ENCODE peak calls at places on chromosomes 16 and 17, in eight cellular contexts. P, N, Q, D, I, F, L and E are unnamed samples. For H3K27me3, the result is how much of the 10 kb centered on the place peaks cover.

GRCh38 chr17:39653662-39654331 is 11.4 kb upstream of the TCAP start:
- DNase-seq in Q (peak), D (no peak), L (peak), I (peak), N (no peak), P (peak), F (peak), E (peak)

GRCh38 chr17:52178013-52178412 is 19.5 kb upstream of the CA10 start:
- DNase-seq in I (no peak), Q (no peak), L (no peak), F (no peak), N (no peak), D (no peak), P (no peak), E (no peak)

GRCh38 chr16:64459821-64460220 is 662.0 kb downstream of the CDH11 start:
- DNase-seq in N (no peak), D (no peak), F (no peak), I (peak), P (no peak), Q (no peak), L (peak), E (peak)

GRCh38 chr16:53404959-53405358 is 29.3 kb upstream of the RBL2 start:
- DNase-seq in D (no peak), N (no peak), Q (no peak), P (no peak), L (no peak), I (no peak), F (no peak), E (no peak)

GRCh38 chr17:13557077-13557476 is 44.7 kb downstream of the HS3ST3A1 start:
- DNase-seq in D (no peak), L (peak), N (no peak), P (no peak), F (no peak), Q (no peak), I (no peak), E (no peak)

GRCh38 chr17:34883106-34884000 is 77.9 kb downstream of the CCT6B start:
- DNase-seq in P (no peak), Q (no peak), I (no peak), D (no peak), F (peak), N (peak), L (no peak), E (no peak)

GRCh38 chr16:89900885-89901284 is 17.8 kb upstream of the MC1R start:
- DNase-seq in N (no peak), P (no peak), L (no peak), Q (no peak), F (no peak), D (no peak), I (no peak), E (peak)

GRCh38 chr17:68053237-68054030 is 17.9 kb downstream of the KPNA2 start:
- DNase-seq in Q (no peak), F (no peak), P (no peak), N (no peak), D (no peak), I (peak), L (peak), E (peak)

GRCh38 chr16:52611817-52612673 is 65.1 kb upstream of the TOX3 start:
- DNase-seq in P (no peak), I (no peak), Q (no peak), N (no peak), D (no peak), L (no peak), F (no peak), E (no peak)

GRCh38 chr17:39925282-39926134 is 1.9 kb downstream of the ORMDL3 start:
- DNase-seq in P (no peak), L (no peak), D (no peak), F (peak), I (no peak), Q (no peak), N (no peak), E (no peak)

GRCh38 chr16:88337021-88337420 is 45.7 kb upstream of the ZNF469 start:
- DNase-seq in F (no peak), P (no peak), Q (no peak), L (peak), I (no peak), D (no peak), N (no peak), E (peak)

GRCh38 chr17:44947461-44948314 is at the start of gene KIF18B:
- DNase-seq in I (peak), F (peak), L (peak), N (peak), P (peak), Q (peak), D (peak), E (peak)

GRCh38 chr17:2718150-2718938 is 6.8 kb upstream of the CLUH start:
- DNase-seq in F (no peak), P (no peak), Q (no peak), I (no peak), L (no peak), N (no peak), D (no peak), E (no peak)

GRCh38 chr17:45184144-45184543 is 22.5 kb downstream of the HEXIM2 start:
- DNase-seq in N (no peak), P (no peak), L (no peak), F (no peak), Q (no peak), D (no peak), I (no peak), E (no peak)

GRCh38 chr16:88512728-88513674 is 57.2 kb upstream of the ZC3H18 start:
- DNase-seq in I (no peak), F (no peak), P (no peak), D (no peak), Q (peak), L (no peak), N (no peak), E (no peak)

GRCh38 chr17:22512997-22513538 is 820.7 kb downstream of the KCNJ18 start:
- DNase-seq in D (no peak), F (no peak), I (no peak), Q (peak), N (no peak), L (no peak), P (no peak), E (no peak)

GRCh38 chr16:31071861-31072260 is 2.2 kb downstream of the ZNF668 start:
- DNase-seq in N (peak), D (no peak), Q (no peak), I (no peak), F (no peak), L (peak), P (no peak), E (peak)

GRCh38 chr16:29784901-29785500 is 5.5 kb upstream of the KIF22 start:
- DNase-seq in P (peak), F (peak), I (peak), D (peak), L (peak), Q (no peak), N (peak), E (peak)

GRCh38 chr16:67560827-67561342 is 1.4 kb upstream of the CTCF start:
- DNase-seq in D (no peak), I (no peak), L (no peak), P (no peak), N (no peak), Q (no peak), F (no peak), E (no peak)

GRCh38 chr16:89711601-89712475 is 8.9 kb downstream of the VPS9D1 start:
- DNase-seq in D (no peak), Q (peak), P (peak), F (peak), L (peak), I (no peak), N (peak), E (no peak)

GRCh38 chr17:80813318-80813717 is 178.3 kb upstream of the CHMP6 start:
- DNase-seq in Q (no peak), D (no peak), P (no peak), I (no peak), F (no peak), L (no peak), N (no peak), E (no peak)

GRCh38 chr17:66351053-66351452 is 48.6 kb downstream of the PRKCA start:
- DNase-seq in I (peak), Q (no peak), L (no peak), F (no peak), D (no peak), N (no peak), P (no peak), E (peak)

GRCh38 chr16:71845639-71846431 is at the start of gene ATXN1L:
- DNase-seq in Q (peak), P (peak), F (peak), D (peak), N (peak), L (peak), I (peak), E (peak)

GRCh38 chr16:84182104-84182503 is 4.8 kb downstream of the TAF1C start:
- DNase-seq in F (no peak), Q (no peak), I (no peak), L (no peak), N (no peak), P (no peak), D (no peak), E (no peak)

GRCh38 chr16:87541882-87542234 is 49.0 kb upstream of the ZCCHC14 start:
- DNase-seq in N (no peak), Q (no peak), I (no peak), L (peak), P (no peak), F (no peak), D (no peak), E (peak)

GRCh38 chr16:84933774-84934571 is 77.4 kb downstream of the ZDHHC7 start:
- DNase-seq in Q (peak), F (no peak), N (no peak), I (peak), D (no peak), P (no peak), L (no peak), E (peak)

GRCh38 chr16:14263011-14263410 is 191.9 kb downstream of the MRTFB start:
- DNase-seq in L (no peak), N (no peak), I (no peak), D (no peak), F (no peak), P (no peak), Q (no peak), E (no peak)

GRCh38 chr17:57708401-57708800 is 36.7 kb downstream of the CCDC182 start:
- DNase-seq in I (peak), N (no peak), L (no peak), D (no peak), F (peak), Q (no peak), P (no peak), E (no peak)

GRCh38 chr16:17775061-17775460 is 304.3 kb upstream of the XYLT1 start:
- DNase-seq in F (no peak), P (no peak), L (peak), N (no peak), Q (no peak), I (no peak), D (no peak), E (no peak)

GRCh38 chr17:79005063-79005861 is 4.3 kb downstream of the CANT1 start:
- DNase-seq in N (no peak), Q (no peak), L (no peak), F (no peak), D (no peak), I (no peak), P (peak), E (no peak)

GRCh38 chr16:29963021-29963743 is 1.3 kb downstream of the TMEM219 start:
- DNase-seq in Q (no peak), N (no peak), I (no peak), L (no peak), D (no peak), F (no peak), P (no peak), E (no peak)

GRCh38 chr16:54933281-54934150 is 2.9 kb downstream of the IRX5 start:
- DNase-seq in N (peak), I (no peak), L (no peak), D (no peak), Q (no peak), P (no peak), F (peak), E (peak)

GRCh38 chr17:71188811-71189492 is 931.9 kb upstream of the SOX9 start:
- DNase-seq in L (peak), F (no peak), N (no peak), D (no peak), P (no peak), I (no peak), Q (no peak), E (peak)
- H3K4me3 ChIP-seq in L (no peak), F (no peak), N (no peak), D (no peak), P (no peak), I (no peak), Q (no peak), E (no peak)

DNA sequence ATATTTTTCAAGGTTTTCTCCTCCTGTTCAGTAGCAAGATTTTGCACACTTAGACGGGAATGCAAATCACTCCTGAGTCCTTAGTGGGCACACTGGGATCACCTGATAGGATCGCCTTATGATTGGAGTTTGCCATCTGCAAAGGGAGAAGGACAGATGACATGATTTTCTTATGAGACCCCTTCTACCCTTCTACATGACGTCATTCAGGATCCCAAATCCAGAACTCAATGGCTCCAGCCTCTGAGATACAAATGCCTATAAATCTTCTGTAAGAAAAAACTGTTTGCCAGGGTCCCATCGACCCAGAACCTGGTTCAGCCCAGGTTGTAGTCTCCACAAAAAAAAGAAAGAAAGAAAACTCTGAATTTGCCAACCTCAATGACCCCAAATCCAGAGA is 6.9 kb downstream of the ZNF423 start:
- DNase-seq in D (no peak), P (no peak), N (no peak), Q (no peak), F (no peak), I (no peak), L (no peak), E (no peak)
- H3K27me3 ChIP-seq in D (under half), P (under half), N (under half), Q (under half), F (under half), I (under half), L (under half), E (under half)

GRCh38 chr16:383326-384020 is 1.7 kb upstream of the PGAP6 start:
- DNase-seq in I (no peak), Q (no peak), L (no peak), N (peak), F (peak), P (peak), D (no peak), E (no peak)
- H3K4me3 ChIP-seq in I (peak), Q (no peak), L (no peak), N (peak), F (peak), P (peak), D (no peak), E (no peak)

DNA sequence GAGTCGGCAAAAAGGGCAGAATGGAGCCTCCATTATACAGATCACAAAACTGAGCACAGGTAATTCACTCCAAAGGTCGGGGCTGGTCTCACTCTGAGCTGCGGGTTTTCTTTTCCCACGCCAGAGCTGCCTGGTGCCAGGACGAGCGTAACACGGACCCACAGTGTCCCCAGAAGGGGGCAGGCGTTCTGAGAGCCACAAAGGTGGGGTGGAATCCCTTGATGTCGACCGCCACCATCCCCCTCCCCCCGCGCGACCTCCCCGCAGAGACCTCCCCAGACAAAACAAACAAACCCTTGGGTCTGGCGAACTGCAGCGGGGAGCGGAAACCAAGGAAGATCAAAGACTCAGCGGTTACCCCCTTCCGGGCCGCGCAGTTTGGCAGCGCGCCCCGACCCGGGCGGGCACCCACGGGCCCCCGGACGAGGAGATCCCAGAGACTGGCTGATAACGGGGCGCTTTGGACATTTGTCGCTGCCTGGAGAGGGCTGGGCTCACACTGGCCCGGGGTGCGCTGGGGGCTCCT is 793 bp upstream of the NKD1 start:
- DNase-seq in D (no peak), F (peak), P (peak), L (no peak), N (peak), Q (peak), I (no peak), E (no peak)
- H3K27me3 ChIP-seq in D (under half), F (under half), P (under half), L (half or more), N (half or more), Q (under half), I (under half), E (under half)

GRCh38 chr16:66426112-66427035 is 721 bp upstream of the BEAN1 start:
- DNase-seq in F (peak), N (peak), Q (peak), D (no peak), L (no peak), I (no peak), P (no peak), E (peak)

GRCh38 chr16:66428682-66429251 is 1.7 kb downstream of the BEAN1 start:
- DNase-seq in D (no peak), Q (no peak), N (no peak), F (peak), P (no peak), I (no peak), L (no peak), E (no peak)

GRCh38 chr16:66427871-66428681 is 981 bp downstream of the BEAN1 start:
- DNase-seq in P (no peak), F (peak), D (no peak), L (no peak), N (peak), I (no peak), Q (peak), E (no peak)

GRCh38 chr16:66427036-66427446 is at the start of gene BEAN1:
- DNase-seq in N (peak), L (no peak), P (no peak), Q (peak), D (no peak), I (no peak), F (peak), E (peak)

GRCh38 chr16:66427451-66427860 is 361 bp downstream of the BEAN1 start:
- DNase-seq in Q (no peak), N (no peak), D (no peak), I (no peak), L (no peak), F (peak), P (no peak), E (no peak)
- H3K4me3 ChIP-seq in Q (peak), N (peak), D (peak), I (peak), L (peak), F (peak), P (no peak), E (peak)

GRCh38 chr17:5118219-5118618 is 2.4 kb downstream of the USP6 start:
- DNase-seq in D (no peak), L (no peak), N (no peak), I (no peak), Q (no peak), F (no peak), P (no peak), E (no peak)
- H3K27me3 ChIP-seq in D (under half), L (under half), N (under half), I (half or more), Q (under half), F (under half), P (under half), E (under half)

GRCh38 chr17:50292465-50292864 is 18.2 kb downstream of the TMEM92 start:
- DNase-seq in P (no peak), I (no peak), Q (no peak), L (no peak), N (no peak), F (no peak), D (no peak), E (no peak)

GRCh38 chr17:50285941-50286340 is 11.7 kb downstream of the TMEM92 start:
- DNase-seq in D (no peak), F (no peak), L (no peak), Q (no peak), N (no peak), P (no peak), I (no peak), E (no peak)

GRCh38 chr17:50290074-50290702 is 15.9 kb downstream of the TMEM92 start:
- DNase-seq in N (no peak), L (peak), D (no peak), F (no peak), P (no peak), Q (no peak), I (peak), E (peak)

GRCh38 chr17:50289268-50289667 is 15.0 kb downstream of the TMEM92 start:
- DNase-seq in I (no peak), F (no peak), N (no peak), Q (no peak), P (no peak), D (no peak), L (no peak), E (no peak)

GRCh38 chr17:50288306-50288705 is 14.0 kb downstream of the TMEM92 start:
- DNase-seq in P (no peak), L (no peak), D (no peak), F (no peak), N (no peak), Q (peak), I (no peak), E (no peak)
- H3K4me3 ChIP-seq in P (no peak), L (no peak), D (no peak), F (no peak), N (no peak), Q (no peak), I (no peak), E (no peak)

GRCh38 chr17:48989100-48989499 is 8.1 kb upstream of the IGF2BP1 start:
- DNase-seq in Q (no peak), N (no peak), L (no peak), F (no peak), I (no peak), P (no peak), D (no peak), E (no peak)
- H3K27me3 ChIP-seq in Q (half or more), N (under half), L (under half), F (under half), I (half or more), P (under half), D (under half), E (half or more)

GRCh38 chr16:15854906-15855703 is 1.7 kb downstream of the MYH11 start:
- DNase-seq in I (no peak), L (no peak), Q (no peak), F (no peak), N (no peak), D (no peak), P (no peak), E (no peak)

GRCh38 chr16:15854061-15854460 is 2.8 kb downstream of the MYH11 start:
- DNase-seq in P (no peak), D (no peak), Q (no peak), I (no peak), L (no peak), N (no peak), F (no peak), E (no peak)

GRCh38 chr16:15856217-15856616 is 611 bp downstream of the MYH11 start:
- DNase-seq in I (no peak), L (no peak), F (no peak), P (no peak), Q (no peak), N (no peak), D (no peak), E (no peak)

GRCh38 chr16:15856901-15857778 is at the start of gene MYH11:
- DNase-seq in L (no peak), P (no peak), D (no peak), N (peak), F (peak), Q (peak), I (no peak), E (no peak)

DNA sequence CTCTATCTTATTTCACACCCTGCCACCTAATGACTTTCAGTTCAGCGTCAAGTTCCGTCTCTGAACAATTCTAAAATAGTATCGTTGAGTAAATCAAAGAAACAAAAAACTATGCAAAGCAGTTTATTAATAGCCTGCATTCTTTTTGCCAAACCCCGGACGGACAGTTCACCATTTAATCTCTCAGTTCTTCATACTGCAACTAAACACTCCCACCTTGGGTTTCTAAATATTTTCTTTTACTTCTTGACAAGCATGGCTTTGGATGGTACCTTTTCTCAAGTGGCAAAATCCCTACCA is 1.2 kb downstream of the MYH11 start:
- DNase-seq in D (no peak), N (no peak), Q (no peak), L (no peak), P (no peak), F (no peak), I (no peak), E (no peak)
- H3K4me3 ChIP-seq in D (no peak), N (no peak), Q (no peak), L (no peak), P (no peak), F (no peak), I (peak), E (no peak)